ENCODE peak calls at places on chromosomes 16 and 17, in eight cellular contexts. S is glutamatergic neuron, E is GM12892, Q is amygdala, W is A172, R is HFF-Myc, G is frontal cortex, P is neural crest cell. H is an unnamed sample.

GRCh38 chr16:12661656-12662172 is 142.0 kb downstream of the CPPED1 start:
- DNase-seq in G (no peak), S (no peak), Q (no peak), P (peak), R (peak), E (no peak), W (peak), H (no peak)

GRCh38 chr17:2936771-2937321 is 126.6 kb downstream of the OR1D5 start:
- DNase-seq in S (no peak), R (no peak), Q (no peak), G (no peak), W (no peak), E (no peak), P (no peak), H (no peak)

GRCh38 chr16:2919511-2920255 is 8.0 kb downstream of the FLYWCH1 start:
- DNase-seq in Q (peak), E (no peak), W (peak), G (peak), R (peak), S (peak), P (peak), H (peak)

GRCh38 chr16:58118801-58119508 is 10.2 kb downstream of the CFAP20 start:
- DNase-seq in W (no peak), G (no peak), P (no peak), S (no peak), R (no peak), Q (no peak), E (no peak), H (no peak)

GRCh38 chr16:19281246-19281645 is 4.3 kb upstream of the CLEC19A start:
- DNase-seq in Q (no peak), W (no peak), P (no peak), G (no peak), R (no peak), E (no peak), S (no peak), H (no peak)

GRCh38 chr16:29675811-29676643 is 3.0 kb upstream of the QPRT start:
- DNase-seq in E (no peak), Q (no peak), P (no peak), S (no peak), G (no peak), W (no peak), R (no peak), H (no peak)

GRCh38 chr16:65068151-65068740 is 53.6 kb downstream of the CDH11 start:
- DNase-seq in W (peak), P (no peak), R (no peak), G (no peak), S (no peak), E (no peak), Q (no peak), H (no peak)

GRCh38 chr17:15112881-15113617 is 152.1 kb downstream of the PMP22 start:
- DNase-seq in S (no peak), R (no peak), P (no peak), Q (no peak), E (no peak), W (no peak), G (no peak), H (no peak)

GRCh38 chr17:82361885-82362633 is 3.0 kb downstream of the TEX19 start:
- DNase-seq in E (no peak), S (no peak), Q (no peak), P (no peak), W (no peak), R (no peak), G (no peak), H (no peak)

GRCh38 chr17:43517161-43517560 is 29.0 kb downstream of the ETV4 start:
- DNase-seq in G (no peak), S (no peak), P (no peak), W (no peak), E (no peak), R (no peak), Q (no peak), H (no peak)

GRCh38 chr17:38428150-38428642 is at the start of gene ARHGAP23:
- DNase-seq in Q (peak), W (peak), G (peak), S (peak), E (peak), R (no peak), P (no peak), H (peak)

GRCh38 chr17:57091186-57091618 is 6.2 kb downstream of the AKAP1 start:
- DNase-seq in W (no peak), P (no peak), Q (no peak), G (no peak), E (no peak), R (no peak), S (no peak), H (no peak)

GRCh38 chr17:7213895-7214299 is 5.7 kb downstream of the DLG4 start:
- DNase-seq in R (peak), P (peak), S (peak), E (no peak), G (peak), W (peak), Q (peak), H (no peak)

GRCh38 chr17:36597866-36598777 is 3.3 kb upstream of the MRM1 start:
- DNase-seq in S (no peak), Q (no peak), R (no peak), E (no peak), G (no peak), P (no peak), W (no peak), H (no peak)

GRCh38 chr17:45052052-45052772 is 780 bp upstream of the DCAKD start:
- DNase-seq in E (no peak), Q (no peak), W (peak), S (peak), P (peak), G (peak), R (no peak), H (peak)

GRCh38 chr16:15757630-15758251 is 99.1 kb downstream of the MYH11 start:
- DNase-seq in G (no peak), Q (no peak), P (no peak), R (no peak), E (no peak), S (no peak), W (no peak), H (no peak)

GRCh38 chr17:66268247-66268927 is 34.0 kb upstream of the PRKCA start:
- DNase-seq in W (peak), E (no peak), S (no peak), R (no peak), G (no peak), P (no peak), Q (no peak), H (no peak)

GRCh38 chr16:77306050-77306616 is 106.9 kb downstream of the SYCE1L start:
- DNase-seq in S (no peak), G (no peak), R (no peak), E (no peak), P (no peak), Q (no peak), W (peak), H (no peak)

GRCh38 chr16:80954985-80955384 is 51.7 kb downstream of the CMC2 start:
- DNase-seq in S (no peak), P (no peak), Q (no peak), W (no peak), E (no peak), G (no peak), R (no peak), H (no peak)

GRCh38 chr17:39999067-39999466 is 16.2 kb upstream of the CSF3 start:
- DNase-seq in P (no peak), Q (no peak), E (no peak), S (no peak), G (no peak), W (no peak), R (no peak), H (no peak)

GRCh38 chr16:74984194-74984669 is 691 bp downstream of the WDR59 start:
- DNase-seq in E (no peak), Q (no peak), R (no peak), W (peak), P (no peak), S (no peak), G (no peak), H (no peak)

GRCh38 chr16:89720859-89721643 is at the start of the genes VPS9D1 and ZNF276:
- DNase-seq in S (peak), Q (peak), R (peak), G (peak), E (peak), W (peak), P (peak), H (peak)

GRCh38 chr17:67980456-67980855 is 15.8 kb downstream of the C17orf58 start:
- DNase-seq in E (no peak), Q (no peak), R (no peak), G (no peak), P (no peak), S (no peak), W (no peak), H (no peak)

GRCh38 chr16:57859331-57859730 is 57.0 kb upstream of the KIFC3 start:
- DNase-seq in R (no peak), W (no peak), G (no peak), Q (no peak), S (no peak), E (no peak), P (no peak), H (no peak)

GRCh38 chr16:57862698-57863433 is 60.6 kb upstream of the KIFC3 start:
- DNase-seq in Q (no peak), S (no peak), R (no peak), W (peak), P (no peak), G (no peak), E (no peak), H (no peak)

GRCh38 chr17:45813051-45813731 is 29.1 kb downstream of the CRHR1 start:
- DNase-seq in S (peak), R (no peak), P (peak), E (no peak), Q (no peak), G (peak), W (no peak), H (no peak)

GRCh38 chr17:48993305-48993704 is 3.9 kb upstream of the IGF2BP1 start:
- DNase-seq in G (no peak), E (no peak), P (no peak), R (no peak), S (no peak), Q (no peak), W (no peak), H (no peak)

GRCh38 chr16:4260360-4260759 is 12.5 kb downstream of the TFAP4 start:
- DNase-seq in G (no peak), Q (no peak), P (no peak), R (no peak), W (no peak), E (no peak), S (no peak), H (no peak)